ENCODE peak calls at places on chromosomes 16 and 17, in ten cellular contexts. X is cardiac muscle cell; D is colonic mucosa; S is lung; B is effector memory CD4-positive, alpha-beta T cell; Y is SK-N-SH; H is Karpas-422; U is pancreas; Q is mucosa of descending colon; M is body of pancreas. P is an unnamed sample.

GRCh38 chr17:73338050-73338491 is 26.3 kb upstream of the CDC42EP4 start:
- DNase-seq in X (no peak), D (no peak), S (no peak), B (no peak), Y (peak; percentile 38), H (no peak), U (no peak), Q (no peak), M (no peak), P (peak; percentile 40)

GRCh38 chr17:52740006-52740405 is 581.5 kb upstream of the CA10 start:
- DNase-seq in X (no peak), D (no peak), S (no peak), B (no peak), Y (no peak), H (no peak), U (no peak), Q (no peak), M (no peak), P (no peak)

GRCh38 chr17:43634681-43635125 is 27.0 kb downstream of the MEOX1 start:
- DNase-seq in X (peak; percentile 48), D (no peak), S (no peak), B (no peak), Y (no peak), H (no peak), U (no peak), Q (no peak), M (peak; percentile 8), P (peak; percentile 69)

GRCh38 chr17:882827-883585 is 96.6 kb downstream of the NXN start:
- DNase-seq in X (peak; percentile 63), D (peak; percentile 39), S (no peak), B (no peak), Y (no peak), H (peak; percentile 35), U (peak; percentile 69), Q (no peak), M (peak; percentile 89), P (no peak)

GRCh38 chr17:66636111-66636510 is 198.8 kb upstream of the CACNG5 start:
- DNase-seq in X (peak; percentile 36), D (no peak), S (no peak), B (no peak), Y (no peak), H (peak; percentile 30), U (no peak), Q (no peak), M (no peak), P (no peak)

GRCh38 chr17:76138234-76138895 is 2.7 kb downstream of the FOXJ1 start:
- DNase-seq in X (no peak), D (no peak), S (no peak), B (no peak), Y (peak; percentile 56), H (no peak), U (no peak), Q (no peak), M (peak; percentile 65), P (peak; percentile 92)

GRCh38 chr16:89169778-89170177 is 1.8 kb upstream of the CDH15 start:
- DNase-seq in X (no peak), D (no peak), S (no peak), B (no peak), Y (no peak), H (no peak), U (peak; percentile 39), Q (no peak), M (no peak), P (no peak)

GRCh38 chr17:77055453-77055852 is 85.3 kb upstream of the SEC14L1 start:
- DNase-seq in X (no peak), D (no peak), S (no peak), B (no peak), Y (no peak), H (no peak), U (no peak), Q (no peak), M (no peak), P (no peak)

GRCh38 chr16:85681255-85681654 is 7.5 kb downstream of the GINS2 start:
- DNase-seq in X (no peak), D (no peak), S (no peak), B (no peak), Y (no peak), H (no peak), U (no peak), Q (peak; percentile 65), M (no peak), P (peak; percentile 80)

GRCh38 chr16:75252946-75253911 is 1.8 kb upstream of the BCAR1 start:
- DNase-seq in X (peak; percentile 92), D (no peak), S (peak; percentile 28), B (no peak), Y (no peak), H (no peak), U (peak; percentile 60), Q (peak; percentile 37), M (no peak), P (peak; percentile 71)

GRCh38 chr16:68093816-68094613 is 8.8 kb downstream of the NFATC3 start:
- DNase-seq in X (peak; percentile 51), D (no peak), S (no peak), B (no peak), Y (no peak), H (peak; percentile 78), U (no peak), Q (no peak), M (no peak), P (no peak)

GRCh38 chr16:85935957-85936760 is 37.2 kb downstream of the IRF8 start:
- DNase-seq in X (peak; percentile 11), D (no peak), S (no peak), B (peak; percentile 55), Y (no peak), H (peak; percentile 84), U (no peak), Q (no peak), M (no peak), P (no peak)

GRCh38 chr17:38710985-38711384 is 5.9 kb downstream of the MLLT6 start:
- DNase-seq in X (no peak), D (no peak), S (no peak), B (no peak), Y (no peak), H (no peak), U (no peak), Q (no peak), M (no peak), P (no peak)
- H3K36me3 ChIP-seq in X (peaks cover 10% of the 10 kb centered on the region), D (no peaks in the 10 kb centered on the region), S (peaks cover 61% of the 10 kb centered on the region), B (peaks cover 70% of the 10 kb centered on the region), Y (peaks cover 67% of the 10 kb centered on the region), H (peaks cover 10% of the 10 kb centered on the region), U (no peaks in the 10 kb centered on the region), Q (no peaks in the 10 kb centered on the region), M (peaks cover 18% of the 10 kb centered on the region), P (peaks cover 28% of the 10 kb centered on the region)

GRCh38 chr17:78986048-78986648 is 6.4 kb upstream of the LGALS3BP start:
- DNase-seq in X (peak; percentile 80), D (peak; percentile 53), S (no peak), B (no peak), Y (no peak), H (peak; percentile 69), U (peak; percentile 30), Q (no peak), M (peak; percentile 76), P (no peak)
- H3K4me3 ChIP-seq in X (no peak overlapping the region), D (no peak overlapping the region), S (no peak overlapping the region), B (no peak overlapping the region), Y (no peak overlapping the region), H (no peak overlapping the region), U (peak overlapping the region; percentile 35), Q (no peak overlapping the region), M (no peak overlapping the region), P (peak overlapping the region; percentile 3)

DNA sequence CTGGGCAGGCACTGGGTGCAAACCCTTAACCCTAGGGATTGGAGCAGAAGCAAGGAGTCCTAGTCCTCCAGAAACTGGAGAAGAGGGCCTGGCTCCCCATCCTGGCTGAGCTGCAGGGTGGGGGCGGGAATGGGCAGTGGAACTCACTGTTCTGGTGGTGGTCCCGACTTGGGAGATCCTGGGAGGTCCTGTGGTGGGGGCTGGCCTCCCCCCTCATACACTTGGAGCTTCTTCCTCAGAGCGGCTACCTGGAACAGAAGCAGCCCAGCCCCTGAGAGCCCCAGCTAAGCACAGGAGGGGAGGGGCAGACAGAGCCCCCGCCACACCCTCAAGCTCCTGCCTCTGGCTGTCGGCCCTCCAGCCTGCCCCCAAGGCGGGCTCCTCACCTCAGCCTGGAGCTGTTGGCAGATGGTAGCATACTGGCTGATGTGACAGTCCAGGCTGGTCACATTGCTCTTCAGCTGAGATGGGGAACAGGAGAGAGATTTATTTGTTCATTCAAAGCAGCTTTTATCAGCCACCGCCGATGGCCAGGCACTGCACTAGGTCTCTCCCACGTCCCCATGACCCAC is 15.0 kb downstream of the KIF18B start:
- DNase-seq in X (no peak), D (no peak), S (no peak), B (no peak), Y (peak; percentile 11), H (no peak), U (no peak), Q (no peak), M (no peak), P (no peak)
- H3K36me3 ChIP-seq in X (no peaks in the 10 kb centered on the region), D (no peaks in the 10 kb centered on the region), S (no peaks in the 10 kb centered on the region), B (no peaks in the 10 kb centered on the region), Y (peaks cover 54% of the 10 kb centered on the region), H (peaks cover 36% of the 10 kb centered on the region), U (no peaks in the 10 kb centered on the region), Q (no peaks in the 10 kb centered on the region), M (no peaks in the 10 kb centered on the region), P (no peaks in the 10 kb centered on the region)

GRCh38 chr16:73046484-73047214 is 1.3 kb downstream of the ZFHX3 start:
- DNase-seq in X (no peak), D (no peak), S (no peak), B (no peak), Y (no peak), H (no peak), U (no peak), Q (no peak), M (no peak), P (peak; percentile 30)

GRCh38 chr16:73040735-73041402 is 7.1 kb downstream of the ZFHX3 start:
- DNase-seq in X (no peak), D (no peak), S (no peak), B (no peak), Y (no peak), H (no peak), U (no peak), Q (no peak), M (no peak), P (no peak)

GRCh38 chr16:73042807-73043206 is 5.1 kb downstream of the ZFHX3 start:
- DNase-seq in X (no peak), D (no peak), S (no peak), B (no peak), Y (no peak), H (no peak), U (no peak), Q (no peak), M (no peak), P (no peak)

GRCh38 chr16:73041644-73042043 is 6.3 kb downstream of the ZFHX3 start:
- DNase-seq in X (no peak), D (no peak), S (no peak), B (no peak), Y (no peak), H (no peak), U (no peak), Q (no peak), M (no peak), P (no peak)

DNA sequence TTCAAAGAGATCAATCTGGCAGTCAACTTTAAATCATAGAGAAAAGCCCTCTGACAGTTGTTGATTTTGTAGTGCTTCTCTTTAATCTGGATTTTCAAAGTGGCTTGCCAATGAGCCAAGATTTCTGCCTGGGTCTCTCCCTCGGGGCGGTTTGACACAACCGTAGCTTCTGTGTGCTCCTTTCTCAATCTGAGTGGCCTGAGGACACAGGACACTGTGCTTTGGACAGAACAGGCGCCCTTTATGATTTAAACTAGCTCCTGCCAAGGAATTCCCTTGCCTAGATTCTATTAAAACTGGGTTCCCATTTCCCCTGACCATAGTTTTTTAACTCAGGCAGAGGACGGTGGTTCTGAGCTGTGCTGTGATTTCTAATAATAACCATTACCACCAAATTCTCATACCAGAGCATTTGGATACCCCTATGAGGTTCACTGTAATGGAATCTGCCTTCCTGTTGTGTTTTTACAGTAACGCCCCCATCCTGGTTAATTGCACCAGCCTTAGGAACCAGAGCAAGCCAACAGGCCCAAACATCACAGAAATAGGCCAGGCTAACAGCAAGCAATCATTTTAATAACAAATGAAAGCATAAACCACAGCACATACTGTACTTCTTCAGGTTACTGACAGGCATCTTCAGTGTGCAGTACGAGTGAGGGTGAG is 4.0 kb downstream of the ZFHX3 start:
- DNase-seq in X (no peak), D (no peak), S (no peak), B (no peak), Y (no peak), H (no peak), U (no peak), Q (no peak), M (no peak), P (peak; percentile 65)
- H3K4me3 ChIP-seq in X (no peak overlapping the region), D (no peak overlapping the region), S (no peak overlapping the region), B (no peak overlapping the region), Y (no peak overlapping the region), H (no peak overlapping the region), U (no peak overlapping the region), Q (no peak overlapping the region), M (no peak overlapping the region), P (no peak overlapping the region)

P was measured in thyroid gland.